ENCODE peak calls at places on chromosomes 7 and 10, in five cellular contexts. U is GM12878, F is HepG2, E is K562, K is HCT116. N is an unnamed sample.

GRCh38 chr7:92075455-92076158 is 58.7 kb downstream of the CYP51A1 start:
- DNase-seq in U (peak; percentile 13), F (no peak), E (no peak), K (no peak), N (no peak)

GRCh38 chr7:158567153-158567603 is 20.4 kb downstream of the PTPRN2 start:
- DNase-seq in U (no peak), F (no peak), E (no peak), K (no peak), N (no peak)

GRCh38 chr7:151317936-151318335 is 23.7 kb upstream of the NUB1 start:
- DNase-seq in U (no peak), F (no peak), E (no peak), K (no peak), N (no peak)

GRCh38 chr7:6162331-6162620 is 110.1 kb downstream of the CYTH3 start:
- DNase-seq in U (no peak), F (no peak), E (no peak), K (no peak), N (no peak)

GRCh38 chr7:85287126-85287825 is 100.4 kb upstream of the SEMA3D start:
- DNase-seq in U (no peak), F (no peak), E (no peak), K (no peak), N (no peak)

GRCh38 chr7:117165656-117166055 is 157.2 kb downstream of the WNT2 start:
- DNase-seq in U (no peak), F (no peak), E (no peak), K (no peak), N (no peak)

GRCh38 chr7:100655908-100656674 is at the start of gene ACTL6B:
- DNase-seq in U (no peak), F (no peak), E (peak; percentile 89), K (no peak), N (peak; percentile 69)

GRCh38 chr7:140059288-140060242 is 3.2 kb downstream of the PARP12 start:
- DNase-seq in U (no peak), F (peak; percentile 20), E (peak; percentile 59), K (peak; percentile 73), N (no peak)

GRCh38 chr7:116521046-116521664 is 3.7 kb upstream of the CAV1 start:
- DNase-seq in U (no peak), F (no peak), E (no peak), K (no peak), N (no peak)

GRCh38 chr10:57864789-57865676 is 402.7 kb downstream of the IPMK start:
- DNase-seq in U (no peak), F (peak; percentile 30), E (no peak), K (no peak), N (no peak)

GRCh38 chr7:455110-455928 is 64.3 kb downstream of the PDGFA start:
- DNase-seq in U (no peak), F (peak; percentile 76), E (peak; percentile 75), K (no peak), N (peak; percentile 78)

GRCh38 chr7:80467069-80467468 is 44.8 kb downstream of the GNAT3 start:
- DNase-seq in U (no peak), F (no peak), E (no peak), K (no peak), N (no peak)

GRCh38 chr10:90175161-90175681 is 473.8 kb downstream of the KIF20B start:
- DNase-seq in U (no peak), F (no peak), E (no peak), K (no peak), N (no peak)

GRCh38 chr7:91347288-91347687 is 83.1 kb downstream of the FZD1 start:
- DNase-seq in U (no peak), F (no peak), E (no peak), K (no peak), N (peak; percentile 37)

GRCh38 chr10:114609518-114610426 is 48.3 kb downstream of the ABLIM1 start:
- DNase-seq in U (no peak), F (no peak), E (no peak), K (no peak), N (no peak)

GRCh38 chr10:73591935-73592699 is 975 bp upstream of the USP54 start:
- DNase-seq in U (peak; percentile 31), F (peak; percentile 95), E (peak; percentile 83), K (peak; percentile 48), N (peak; percentile 84)

GRCh38 chr10:74928742-74929191 is 102.4 kb downstream of the KAT6B start:
- DNase-seq in U (no peak), F (no peak), E (no peak), K (no peak), N (no peak)

GRCh38 chr7:39291644-39292411 is 274.4 kb upstream of the YAE1 start:
- DNase-seq in U (no peak), F (no peak), E (no peak), K (no peak), N (no peak)

GRCh38 chr10:73810735-73811465 is 498 bp downstream of the NDST2 start:
- DNase-seq in U (no peak), F (no peak), E (peak; percentile 65), K (no peak), N (peak; percentile 46)

GRCh38 chr10:100945754-100946153 is 23.6 kb upstream of the SEMA4G start:
- DNase-seq in U (no peak), F (no peak), E (no peak), K (no peak), N (no peak)

GRCh38 chr7:1809070-1809469 is 139.0 kb downstream of the ELFN1 start:
- DNase-seq in U (no peak), F (no peak), E (no peak), K (no peak), N (no peak)

GRCh38 chr7:132355048-132355447 is 221.2 kb downstream of the PLXNA4 start:
- DNase-seq in U (no peak), F (no peak), E (no peak), K (no peak), N (no peak)

GRCh38 chr7:41930538-41931262 is 227.8 kb upstream of the INHBA start:
- DNase-seq in U (no peak), F (no peak), E (no peak), K (no peak), N (no peak)

GRCh38 chr10:31134303-31134928 is 102.8 kb upstream of the ZNF438 start:
- DNase-seq in U (peak; percentile 11), F (peak; percentile 7), E (no peak), K (no peak), N (no peak)

GRCh38 chr10:114855776-114856543 is 34.4 kb downstream of the FHIP2A start:
- DNase-seq in U (no peak), F (no peak), E (no peak), K (no peak), N (no peak)

GRCh38 chr7:142807855-142808460 is 37.2 kb downstream of the PRSS2 start:
- DNase-seq in U (peak; percentile 73), F (no peak), E (peak; percentile 45), K (no peak), N (no peak)

GRCh38 chr7:79290841-79291497 is 162.5 kb downstream of the MAGI2 start:
- DNase-seq in U (no peak), F (no peak), E (no peak), K (no peak), N (no peak)

GRCh38 chr7:120097789-120098188 is 175.2 kb upstream of the KCND2 start:
- DNase-seq in U (no peak), F (no peak), E (no peak), K (no peak), N (no peak)

DNA sequence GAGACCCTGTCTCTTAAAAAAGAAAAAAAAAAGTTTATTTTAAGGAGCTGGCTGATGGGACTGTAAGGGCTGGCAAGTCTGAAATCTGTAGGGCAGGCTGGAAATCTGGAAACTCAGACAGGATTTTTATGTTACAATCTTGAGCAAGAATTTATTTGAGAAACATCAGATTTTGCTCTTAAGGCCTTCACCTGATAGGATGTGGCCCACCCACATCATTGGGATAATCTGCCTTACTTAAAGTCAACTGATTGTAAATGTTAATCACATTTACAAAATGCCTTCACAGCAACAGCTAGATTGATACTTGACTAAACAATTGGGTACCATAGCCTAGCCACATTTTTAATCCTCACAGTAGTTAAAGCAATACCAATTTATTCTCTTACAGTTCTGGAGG is 11.5 kb downstream of the MINDY4 start:
- DNase-seq in U (no peak), F (no peak), E (no peak), K (no peak), N (no peak)
- TF ChIP-seq JUND in U (no peak), F (no peak), E (no peak), K (no peak), N (no peak)

GRCh38 chr7:134731616-134732015 is 47.8 kb upstream of the CALD1 start:
- DNase-seq in U (no peak), F (no peak), E (no peak), K (no peak), N (no peak)

GRCh38 chr7:134727711-134728110 is 51.7 kb upstream of the CALD1 start:
- DNase-seq in U (no peak), F (no peak), E (no peak), K (no peak), N (no peak)

GRCh38 chr7:134729895-134730294 is 49.5 kb upstream of the CALD1 start:
- DNase-seq in U (no peak), F (no peak), E (no peak), K (no peak), N (no peak)

GRCh38 chr7:134732739-134733138 is 46.7 kb upstream of the CALD1 start:
- DNase-seq in U (no peak), F (no peak), E (no peak), K (no peak), N (no peak)

GRCh38 chr7:134730359-134730758 is 49.1 kb upstream of the CALD1 start:
- DNase-seq in U (no peak), F (no peak), E (no peak), K (no peak), N (no peak)
- TF ChIP-seq JUND in U (no peak), F (no peak), E (no peak), K (no peak), N (no peak)

DNA sequence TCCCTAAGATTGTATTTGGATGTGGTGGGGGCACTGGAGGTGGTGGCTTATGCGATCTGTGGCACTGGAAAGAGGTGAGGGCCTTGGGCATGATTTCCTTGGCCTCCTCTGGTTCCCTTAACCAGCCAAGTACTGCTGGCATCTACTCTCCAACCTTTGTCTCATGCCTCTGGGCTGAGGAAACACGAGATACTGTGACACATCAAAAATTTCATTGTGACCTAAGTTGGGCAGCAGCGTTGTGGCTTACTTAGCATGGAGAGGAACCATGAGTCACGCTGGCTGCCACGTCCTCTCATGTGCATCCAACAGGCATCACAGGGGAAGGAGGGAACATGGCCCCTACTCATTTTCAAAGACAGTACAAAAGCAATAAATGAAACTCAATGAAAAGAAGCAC is 29.7 kb upstream of the GSDME start:
- DNase-seq in U (no peak), F (no peak), E (peak; percentile 18), K (peak; percentile 73), N (no peak)
- TF ChIP-seq JUND in U (no peak), F (no peak), E (peak; percentile 76), K (peak; percentile 53), N (no peak)

GRCh38 chr7:33258561-33258960 is 129.2 kb downstream of the BBS9 start:
- DNase-seq in U (no peak), F (no peak), E (no peak), K (no peak), N (no peak)

GRCh38 chr7:33261585-33261984 is 132.2 kb downstream of the BBS9 start:
- DNase-seq in U (peak; percentile 5), F (no peak), E (no peak), K (no peak), N (no peak)

DNA sequence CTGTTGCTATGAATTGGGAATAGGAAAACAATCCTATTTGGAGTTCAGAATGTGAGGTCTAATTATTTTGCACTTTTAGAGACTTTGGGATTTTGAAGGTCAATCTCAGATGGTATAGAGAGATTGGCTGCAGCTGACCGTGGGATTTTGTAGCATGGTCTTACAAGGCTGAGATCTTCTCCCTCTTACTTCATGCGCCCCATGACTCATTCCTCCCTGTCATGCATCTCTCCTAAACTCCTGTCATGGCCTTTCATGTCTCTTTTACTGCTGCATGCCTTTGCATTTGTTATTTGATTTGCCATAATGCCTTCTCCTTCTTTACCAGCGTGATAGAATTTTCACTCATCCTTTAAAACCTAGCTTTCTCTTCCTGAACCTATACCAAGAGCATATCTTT is 133.1 kb downstream of the BBS9 start:
- DNase-seq in U (no peak), F (no peak), E (no peak), K (no peak), N (no peak)
- TF ChIP-seq JUND in U (no peak), F (no peak), E (no peak), K (no peak), N (no peak)

N was measured in T47D.